ENCODE peak calls at places on chromosome 5, in seven cellular contexts. One of them, this sample, is unnamed.
A peak's percentile ranks its signal among the peaks of the same experiment; 100 is the strongest.

GRCh38 chr5:53642006-53642405 is 81.6 kb downstream of the NDUFS4 start:
- DNase-seq in heart right ventricle: no peak
- DNase-seq in esophagus squamous epithelium: no peak
- DNase-seq in SJSA1: no peak
- DNase-seq in GM23338: no peak
- DNase-seq in fibroblast of lung: peak; percentile 63
- DNase-seq in A549: no peak
- DNase-seq in this sample: no peak

GRCh38 chr5:65012411-65012972 is 243.8 kb downstream of the CWC27 start:
- DNase-seq in heart right ventricle: no peak
- DNase-seq in esophagus squamous epithelium: no peak
- DNase-seq in SJSA1: no peak
- DNase-seq in GM23338: no peak
- DNase-seq in fibroblast of lung: peak; percentile 83
- DNase-seq in A549: no peak
- DNase-seq in this sample: no peak

GRCh38 chr5:159736844-159737243 is 179.4 kb upstream of the ADRA1B start:
- DNase-seq in heart right ventricle: no peak
- DNase-seq in esophagus squamous epithelium: no peak
- DNase-seq in SJSA1: no peak
- DNase-seq in GM23338: no peak
- DNase-seq in fibroblast of lung: no peak
- DNase-seq in A549: no peak
- DNase-seq in this sample: no peak

GRCh38 chr5:115360036-115360685 is 63.7 kb upstream of the CCDC112 start:
- DNase-seq in heart right ventricle: no peak
- DNase-seq in esophagus squamous epithelium: no peak
- DNase-seq in SJSA1: no peak
- DNase-seq in GM23338: no peak
- DNase-seq in fibroblast of lung: peak; percentile 59
- DNase-seq in A549: no peak
- DNase-seq in this sample: no peak

GRCh38 chr5:153211052-153211451 is 279.4 kb upstream of the GRIA1 start:
- DNase-seq in heart right ventricle: no peak
- DNase-seq in esophagus squamous epithelium: no peak
- DNase-seq in SJSA1: no peak
- DNase-seq in GM23338: no peak
- DNase-seq in fibroblast of lung: no peak
- DNase-seq in A549: no peak
- DNase-seq in this sample: no peak

GRCh38 chr5:73768-74502 is 18.0 kb upstream of the PLEKHG4B start:
- DNase-seq in heart right ventricle: no peak
- DNase-seq in esophagus squamous epithelium: no peak
- DNase-seq in SJSA1: no peak
- DNase-seq in GM23338: no peak
- DNase-seq in fibroblast of lung: no peak
- DNase-seq in A549: no peak
- DNase-seq in this sample: no peak

GRCh38 chr5:78597068-78597857 is 51.3 kb downstream of the LHFPL2 start:
- DNase-seq in heart right ventricle: no peak
- DNase-seq in esophagus squamous epithelium: no peak
- DNase-seq in SJSA1: no peak
- DNase-seq in GM23338: no peak
- DNase-seq in fibroblast of lung: peak; percentile 90
- DNase-seq in A549: peak; percentile 55
- DNase-seq in this sample: peak; percentile 43

GRCh38 chr5:67393211-67393610 is 196.6 kb upstream of the CD180 start:
- DNase-seq in heart right ventricle: no peak
- DNase-seq in esophagus squamous epithelium: no peak
- DNase-seq in SJSA1: no peak
- DNase-seq in GM23338: no peak
- DNase-seq in fibroblast of lung: no peak
- DNase-seq in A549: no peak
- DNase-seq in this sample: no peak

GRCh38 chr5:91281409-91281808 is 101.7 kb downstream of the ARRDC3 start:
- DNase-seq in heart right ventricle: no peak
- DNase-seq in esophagus squamous epithelium: no peak
- DNase-seq in SJSA1: no peak
- DNase-seq in GM23338: no peak
- DNase-seq in fibroblast of lung: peak; percentile 69
- DNase-seq in A549: no peak
- DNase-seq in this sample: no peak

GRCh38 chr5:152488869-152489268 is 83.8 kb upstream of the NMUR2 start:
- DNase-seq in heart right ventricle: no peak
- DNase-seq in esophagus squamous epithelium: no peak
- DNase-seq in SJSA1: no peak
- DNase-seq in GM23338: no peak
- DNase-seq in fibroblast of lung: no peak
- DNase-seq in A549: no peak
- DNase-seq in this sample: no peak

GRCh38 chr5:79416499-79416898 is 97.4 kb downstream of the HOMER1 start:
- DNase-seq in heart right ventricle: no peak
- DNase-seq in esophagus squamous epithelium: no peak
- DNase-seq in SJSA1: no peak
- DNase-seq in GM23338: no peak
- DNase-seq in fibroblast of lung: peak; percentile 74
- DNase-seq in A549: no peak
- DNase-seq in this sample: peak; percentile 27

GRCh38 chr5:16572289-16573015 is 44.3 kb downstream of the RETREG1 start:
- DNase-seq in heart right ventricle: no peak
- DNase-seq in esophagus squamous epithelium: no peak
- DNase-seq in SJSA1: no peak
- DNase-seq in GM23338: no peak
- DNase-seq in fibroblast of lung: no peak
- DNase-seq in A549: no peak
- DNase-seq in this sample: no peak

GRCh38 chr5:65163698-65164097 is 318.0 kb downstream of the ADAMTS6 start:
- DNase-seq in heart right ventricle: no peak
- DNase-seq in esophagus squamous epithelium: no peak
- DNase-seq in SJSA1: peak; percentile 52
- DNase-seq in GM23338: no peak
- DNase-seq in fibroblast of lung: no peak
- DNase-seq in A549: no peak
- DNase-seq in this sample: no peak

DNA sequence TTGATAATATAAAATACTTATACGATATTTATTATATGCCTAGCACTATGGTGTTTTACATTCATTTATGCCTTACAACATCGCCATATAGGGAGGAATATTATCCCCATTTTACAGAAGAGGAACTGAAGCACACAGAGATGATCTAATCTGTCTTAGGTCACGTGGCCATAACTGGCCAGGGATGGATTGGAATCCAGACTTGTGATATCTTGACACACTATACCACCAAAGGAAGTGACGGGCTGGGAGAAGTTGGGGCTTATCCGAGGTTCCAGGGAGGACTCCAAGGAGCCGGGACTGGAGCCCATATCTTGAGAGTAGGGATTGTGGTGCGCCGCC is 129.8 kb downstream of the TMEM174 start:
- DNase-seq in heart right ventricle: no peak
- DNase-seq in esophagus squamous epithelium: no peak
- DNase-seq in SJSA1: no peak
- DNase-seq in GM23338: no peak
- DNase-seq in fibroblast of lung: no peak
- DNase-seq in A549: no peak
- DNase-seq in this sample: no peak
- H3K4me1 ChIP-seq in heart right ventricle: peaks cover 5% of the 10 kb centered on the region
- H3K4me1 ChIP-seq in esophagus squamous epithelium: peaks cover 20% of the 10 kb centered on the region
- H3K4me1 ChIP-seq in SJSA1: peaks cover 29% of the 10 kb centered on the region
- H3K4me1 ChIP-seq in GM23338: peaks cover 53% of the 10 kb centered on the region
- H3K4me1 ChIP-seq in fibroblast of lung: peaks cover 3% of the 10 kb centered on the region
- H3K4me1 ChIP-seq in A549: no peaks in the 10 kb centered on the region
- H3K4me1 ChIP-seq in this sample: peaks cover 12% of the 10 kb centered on the region

GRCh38 chr5:135241536-135241935 is 157.5 kb downstream of the MACROH2A1 start:
- DNase-seq in heart right ventricle: no peak
- DNase-seq in esophagus squamous epithelium: no peak
- DNase-seq in SJSA1: peak; percentile 22
- DNase-seq in GM23338: no peak
- DNase-seq in fibroblast of lung: no peak
- DNase-seq in A549: no peak
- DNase-seq in this sample: no peak
- H3K4me1 ChIP-seq in heart right ventricle: no peaks in the 10 kb centered on the region
- H3K4me1 ChIP-seq in esophagus squamous epithelium: peaks cover 92% of the 10 kb centered on the region
- H3K4me1 ChIP-seq in SJSA1: peaks cover 45% of the 10 kb centered on the region
- H3K4me1 ChIP-seq in GM23338: no peaks in the 10 kb centered on the region
- H3K4me1 ChIP-seq in fibroblast of lung: peaks cover 38% of the 10 kb centered on the region
- H3K4me1 ChIP-seq in A549: peaks cover 39% of the 10 kb centered on the region
- H3K4me1 ChIP-seq in this sample: peaks cover 8% of the 10 kb centered on the region

GRCh38 chr5:180353226-180353962 is at the start of gene GFPT2:
- DNase-seq in heart right ventricle: peak; percentile 82
- DNase-seq in esophagus squamous epithelium: no peak
- DNase-seq in SJSA1: peak; percentile 91
- DNase-seq in GM23338: peak; percentile 94
- DNase-seq in fibroblast of lung: peak; percentile 79
- DNase-seq in A549: peak; percentile 94
- DNase-seq in this sample: peak; percentile 79
- H3K4me1 ChIP-seq in heart right ventricle: peaks cover 4% of the 10 kb centered on the region
- H3K4me1 ChIP-seq in esophagus squamous epithelium: peaks cover 7% of the 10 kb centered on the region
- H3K4me1 ChIP-seq in SJSA1: peaks cover 33% of the 10 kb centered on the region
- H3K4me1 ChIP-seq in GM23338: peaks cover 44% of the 10 kb centered on the region
- H3K4me1 ChIP-seq in fibroblast of lung: no peaks in the 10 kb centered on the region
- H3K4me1 ChIP-seq in A549: peaks cover 20% of the 10 kb centered on the region
- H3K4me1 ChIP-seq in this sample: peaks cover 29% of the 10 kb centered on the region

GRCh38 chr5:100858987-100859545 is 44.0 kb downstream of the ST8SIA4 start:
- DNase-seq in heart right ventricle: no peak
- DNase-seq in esophagus squamous epithelium: no peak
- DNase-seq in SJSA1: no peak
- DNase-seq in GM23338: no peak
- DNase-seq in fibroblast of lung: no peak
- DNase-seq in A549: no peak
- DNase-seq in this sample: no peak

GRCh38 chr5:100855295-100855694 is 47.8 kb downstream of the ST8SIA4 start:
- DNase-seq in heart right ventricle: no peak
- DNase-seq in esophagus squamous epithelium: no peak
- DNase-seq in SJSA1: no peak
- DNase-seq in GM23338: no peak
- DNase-seq in fibroblast of lung: no peak
- DNase-seq in A549: no peak
- DNase-seq in this sample: no peak

GRCh38 chr5:100854594-100854993 is 48.5 kb downstream of the ST8SIA4 start:
- DNase-seq in heart right ventricle: no peak
- DNase-seq in esophagus squamous epithelium: no peak
- DNase-seq in SJSA1: no peak
- DNase-seq in GM23338: no peak
- DNase-seq in fibroblast of lung: no peak
- DNase-seq in A549: no peak
- DNase-seq in this sample: no peak

GRCh38 chr5:100855940-100856339 is 47.1 kb downstream of the ST8SIA4 start:
- DNase-seq in heart right ventricle: no peak
- DNase-seq in esophagus squamous epithelium: no peak
- DNase-seq in SJSA1: no peak
- DNase-seq in GM23338: no peak
- DNase-seq in fibroblast of lung: no peak
- DNase-seq in A549: no peak
- DNase-seq in this sample: no peak

GRCh38 chr5:100856462-100856861 is 46.6 kb downstream of the ST8SIA4 start:
- DNase-seq in heart right ventricle: no peak
- DNase-seq in esophagus squamous epithelium: no peak
- DNase-seq in SJSA1: no peak
- DNase-seq in GM23338: no peak
- DNase-seq in fibroblast of lung: no peak
- DNase-seq in A549: no peak
- DNase-seq in this sample: no peak
- H3K4me1 ChIP-seq in heart right ventricle: no peaks in the 10 kb centered on the region
- H3K4me1 ChIP-seq in esophagus squamous epithelium: no peaks in the 10 kb centered on the region
- H3K4me1 ChIP-seq in SJSA1: no peaks in the 10 kb centered on the region
- H3K4me1 ChIP-seq in GM23338: no peaks in the 10 kb centered on the region
- H3K4me1 ChIP-seq in fibroblast of lung: no peaks in the 10 kb centered on the region
- H3K4me1 ChIP-seq in A549: no peaks in the 10 kb centered on the region
- H3K4me1 ChIP-seq in this sample: peaks cover 30% of the 10 kb centered on the region

DNA sequence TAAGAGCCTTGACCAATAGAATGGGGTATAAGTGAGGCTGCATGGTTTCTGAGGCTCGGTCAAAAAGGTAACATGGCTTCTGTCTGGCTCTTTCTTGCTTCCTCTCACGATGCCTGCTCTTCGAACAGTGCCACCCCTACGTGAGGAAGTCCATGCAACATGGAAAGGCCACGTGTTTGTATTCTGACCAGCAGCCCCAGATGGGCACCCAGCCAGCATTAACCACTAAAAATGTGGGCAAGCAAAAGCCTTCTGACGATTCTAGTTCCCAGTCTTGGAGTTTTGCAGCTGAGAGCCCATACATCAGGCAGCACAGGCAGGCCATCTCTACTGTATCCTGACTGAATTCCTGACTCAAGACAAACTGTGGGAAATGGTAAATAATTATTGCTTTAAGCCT is 24.2 kb upstream of the NREP start:
- DNase-seq in heart right ventricle: peak; percentile 23
- DNase-seq in esophagus squamous epithelium: no peak
- DNase-seq in SJSA1: peak; percentile 51
- DNase-seq in GM23338: no peak
- DNase-seq in fibroblast of lung: peak; percentile 80
- DNase-seq in A549: no peak
- DNase-seq in this sample: peak; percentile 50
- H3K4me1 ChIP-seq in heart right ventricle: no peaks in the 10 kb centered on the region
- H3K4me1 ChIP-seq in esophagus squamous epithelium: no peaks in the 10 kb centered on the region
- H3K4me1 ChIP-seq in SJSA1: peaks cover 5% of the 10 kb centered on the region
- H3K4me1 ChIP-seq in GM23338: peaks cover 30% of the 10 kb centered on the region
- H3K4me1 ChIP-seq in fibroblast of lung: no peaks in the 10 kb centered on the region
- H3K4me1 ChIP-seq in A549: peaks cover 7% of the 10 kb centered on the region
- H3K4me1 ChIP-seq in this sample: no peaks in the 10 kb centered on the region

DNA sequence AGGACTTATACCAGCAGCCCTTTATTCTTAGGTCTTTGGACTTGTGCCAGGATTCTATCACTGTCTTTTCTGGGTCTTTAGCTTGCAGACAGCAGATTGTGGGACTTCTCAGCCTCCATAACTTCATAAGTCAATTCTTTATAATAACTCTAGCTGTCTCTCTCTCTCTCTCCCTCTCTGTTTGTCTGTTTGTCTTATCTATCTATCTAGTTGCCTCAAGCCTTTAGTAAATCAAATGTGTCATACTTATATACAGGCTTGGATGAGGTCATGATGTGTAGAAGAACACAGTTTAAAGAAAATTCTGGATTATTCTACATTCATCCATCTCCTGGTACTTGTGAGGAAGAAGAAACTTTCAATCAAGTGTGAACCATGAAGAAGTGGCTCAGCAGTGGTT is 11.5 kb upstream of the ANKRD55 start:
- DNase-seq in heart right ventricle: no peak
- DNase-seq in esophagus squamous epithelium: no peak
- DNase-seq in SJSA1: no peak
- DNase-seq in GM23338: no peak
- DNase-seq in fibroblast of lung: no peak
- DNase-seq in A549: no peak
- DNase-seq in this sample: no peak
- H3K4me1 ChIP-seq in heart right ventricle: no peaks in the 10 kb centered on the region
- H3K4me1 ChIP-seq in esophagus squamous epithelium: no peaks in the 10 kb centered on the region
- H3K4me1 ChIP-seq in SJSA1: no peaks in the 10 kb centered on the region
- H3K4me1 ChIP-seq in GM23338: no peaks in the 10 kb centered on the region
- H3K4me1 ChIP-seq in fibroblast of lung: no peaks in the 10 kb centered on the region
- H3K4me1 ChIP-seq in A549: no peaks in the 10 kb centered on the region
- H3K4me1 ChIP-seq in this sample: no peaks in the 10 kb centered on the region